ENCODE peak calls at places on chromosomes 5 and 9, in ten cellular contexts. J is H54, G is breast epithelium, N is tibial nerve, R is HCT116, E is endothelial cell of umbilical vein, S is NB4, L is A549, M is uterus, F is lower leg skin. Y is an unnamed sample.

GRCh38 chr5:163163858-163164257 is 273.5 kb upstream of the CCNG1 start:
- DNase-seq in J (no peak), F (no peak), L (no peak), N (no peak), G (no peak), R (no peak), S (no peak), M (no peak), E (no peak), Y (no peak)

GRCh38 chr5:134874831-134875655 is 872 bp downstream of the TXNDC15 start:
- DNase-seq in E (peak), G (no peak), L (peak), F (peak), N (peak), S (peak), M (peak), J (peak), R (no peak), Y (peak)

GRCh38 chr9:111036946-111037743 is 1.1 kb downstream of the LPAR1 start:
- DNase-seq in F (no peak), R (peak), J (no peak), M (no peak), N (no peak), S (no peak), G (no peak), E (no peak), L (peak), Y (no peak)

GRCh38 chr9:89021154-89021803 is 30.0 kb downstream of the S1PR3 start:
- DNase-seq in F (peak), M (peak), L (peak), E (peak), N (peak), S (peak), R (peak), J (peak), G (peak), Y (no peak)

GRCh38 chr9:120336021-120336752 is 243.8 kb downstream of the CDK5RAP2 start:
- DNase-seq in M (no peak), J (no peak), R (no peak), G (no peak), L (no peak), N (no peak), S (no peak), E (no peak), F (no peak), Y (no peak)

GRCh38 chr9:135479469-135480052 is at the start of gene PPP1R26:
- DNase-seq in J (peak), L (peak), N (no peak), E (no peak), R (no peak), G (no peak), S (no peak), M (no peak), F (no peak), Y (no peak)

GRCh38 chr5:181133610-181134231 is 2.8 kb upstream of the OR2V1 start:
- DNase-seq in M (peak), L (peak), J (peak), F (peak), R (peak), S (no peak), N (peak), G (no peak), E (peak), Y (peak)

GRCh38 chr5:39415186-39415585 is 9.6 kb downstream of the DAB2 start:
- DNase-seq in L (no peak), S (no peak), F (no peak), R (no peak), M (no peak), E (no peak), N (no peak), G (no peak), J (no peak), Y (no peak)

GRCh38 chr9:87684627-87685204 is 41.2 kb upstream of the CTSL start:
- DNase-seq in L (peak), F (no peak), J (peak), G (no peak), R (peak), S (peak), N (no peak), M (peak), E (peak), Y (peak)

GRCh38 chr5:36724429-36725332 is 118.3 kb downstream of the SLC1A3 start:
- DNase-seq in R (no peak), E (no peak), L (peak), G (no peak), J (peak), N (peak), S (peak), F (peak), M (no peak), Y (peak)

GRCh38 chr5:132459983-132460834 is 30.4 kb downstream of the IRF1 start:
- DNase-seq in F (no peak), M (no peak), E (no peak), R (no peak), S (peak), N (no peak), J (no peak), G (no peak), L (no peak), Y (peak)

DNA sequence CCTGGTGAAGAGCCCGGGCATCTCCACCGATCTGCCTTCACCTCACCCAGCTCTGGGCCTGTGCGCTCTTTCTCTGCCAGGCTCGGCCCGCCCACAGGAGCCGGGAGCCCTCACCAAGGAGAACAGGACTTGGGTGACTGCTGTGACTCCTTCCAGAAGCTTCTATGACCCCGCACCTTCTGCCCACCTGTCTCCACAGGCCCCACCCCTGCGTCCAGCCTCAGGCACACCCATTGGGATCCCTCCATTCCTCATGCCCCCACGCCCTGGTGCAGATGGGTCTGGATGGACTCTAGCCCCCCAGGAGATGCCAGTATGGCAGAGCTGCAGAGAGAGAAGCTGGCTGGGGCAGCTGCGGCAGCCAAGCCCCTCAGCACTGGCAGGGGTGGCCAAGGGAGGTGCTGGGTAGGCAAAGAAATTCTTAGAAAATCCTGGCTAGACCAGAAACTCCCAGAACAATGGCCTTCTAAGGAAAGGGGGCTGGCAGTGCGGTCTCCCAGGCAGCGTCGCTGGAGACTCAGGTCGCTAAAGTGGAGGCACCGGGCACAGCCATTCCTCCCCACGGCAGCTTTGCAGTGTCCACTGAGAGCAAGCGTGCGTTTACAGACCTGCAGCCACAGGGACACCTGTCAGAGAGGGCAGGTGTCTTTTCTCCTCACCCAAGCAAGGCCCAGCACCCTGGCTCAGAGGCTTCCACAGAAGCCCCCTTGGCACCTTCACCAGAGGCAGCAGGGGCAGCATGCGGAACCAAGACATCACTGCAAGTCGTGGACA is 17.3 kb downstream of the LPCAT1 start:
- DNase-seq in R (no peak), S (no peak), E (no peak), J (no peak), M (no peak), F (no peak), G (no peak), L (no peak), N (no peak), Y (no peak)
- TF ChIP-seq POLR2A in R (no peak), S (no peak), E (no peak), J (no peak), M (no peak), F (no peak), G (no peak), L (no peak), N (no peak), Y (no peak)

DNA sequence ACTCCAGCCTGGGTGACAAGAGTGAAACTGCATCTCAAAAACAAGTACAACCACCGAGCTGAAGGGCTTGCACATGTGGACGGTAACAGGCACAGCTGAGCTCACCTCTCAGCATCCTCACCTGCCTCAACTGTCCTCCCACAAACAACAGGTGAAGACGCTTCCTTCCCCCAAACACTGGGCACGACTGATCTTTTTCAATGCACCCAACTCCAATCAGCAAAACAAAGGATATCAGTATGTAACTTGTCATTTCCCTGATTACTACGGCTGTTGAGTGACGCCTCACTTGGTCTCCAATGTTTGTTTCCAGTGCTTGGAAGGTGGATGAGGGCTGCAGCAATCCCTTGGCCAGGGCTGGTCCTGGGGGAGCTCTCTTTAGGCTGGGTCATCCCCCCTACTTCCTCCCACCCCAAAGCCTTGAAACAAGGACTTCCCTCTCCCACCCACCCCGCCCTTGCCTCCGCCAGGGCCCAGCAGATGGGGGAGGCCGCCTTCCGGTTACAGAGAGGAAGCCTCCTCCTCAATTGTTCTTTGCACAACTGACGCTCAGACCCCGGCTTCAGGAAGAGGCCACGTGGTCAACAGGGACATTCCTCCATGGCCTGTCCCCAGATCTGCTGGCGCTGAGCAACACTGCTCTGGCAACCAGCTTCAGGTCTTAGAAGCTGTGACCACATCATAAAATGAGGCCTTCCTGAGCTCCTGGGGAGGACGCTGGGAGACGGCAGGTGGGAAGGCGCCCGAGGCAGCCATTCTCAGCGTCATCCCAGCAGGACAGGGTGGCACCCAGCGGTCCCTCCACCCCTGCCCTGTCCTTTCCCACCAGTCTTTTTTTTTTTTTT is 5.9 kb downstream of the FAM78A start:
- DNase-seq in F (peak), S (peak), E (peak), M (no peak), G (no peak), N (peak), L (no peak), J (no peak), R (no peak), Y (peak)
- TF ChIP-seq POLR2A in F (no peak), S (peak), E (no peak), M (no peak), G (no peak), N (no peak), L (no peak), J (no peak), R (no peak), Y (no peak)

DNA sequence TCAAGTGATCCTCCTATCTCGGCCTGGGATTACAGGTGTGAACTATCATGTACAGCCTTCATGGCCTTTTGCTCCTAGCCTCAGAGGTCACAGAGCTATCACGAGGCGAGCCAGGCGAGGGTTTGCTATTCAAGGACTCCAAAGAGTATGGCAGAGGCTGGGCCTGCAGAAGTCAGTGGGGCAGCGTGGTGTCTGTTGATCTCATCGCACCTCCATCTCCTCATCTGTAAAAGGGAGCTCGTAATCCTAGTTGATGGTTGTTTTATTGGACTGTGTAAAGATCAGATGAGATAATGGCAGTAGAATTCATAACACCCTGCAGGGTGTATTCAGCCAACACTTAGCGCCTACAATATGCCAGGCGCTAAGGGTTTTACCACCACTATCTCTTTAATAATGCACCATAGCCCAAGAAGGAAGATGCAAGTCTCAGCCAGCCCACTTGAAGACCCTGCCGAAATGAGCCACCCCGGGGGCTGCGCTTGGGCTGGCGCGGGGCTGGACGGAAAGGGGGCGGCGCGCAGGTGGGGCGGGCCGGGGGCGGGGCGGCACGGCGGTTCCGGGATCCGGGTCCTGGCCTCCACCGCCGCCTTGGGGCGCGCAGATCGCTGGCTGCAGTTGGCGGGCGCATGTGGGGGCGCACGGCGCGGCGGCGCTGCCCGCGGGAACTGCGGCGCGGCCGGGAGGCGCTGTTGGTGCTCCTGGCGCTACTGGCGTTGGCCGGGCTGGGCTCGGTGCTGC is at the start of gene GALNT12:
- DNase-seq in G (no peak), E (no peak), L (peak), S (peak), R (no peak), J (no peak), F (no peak), M (no peak), N (no peak), Y (no peak)
- TF ChIP-seq POLR2A in G (no peak), E (no peak), L (peak), S (no peak), R (peak), J (peak), F (no peak), M (no peak), N (no peak), Y (no peak)

GRCh38 chr5:170300361-170301013 is 2.9 kb upstream of the LCP2 start:
- DNase-seq in L (no peak), F (no peak), E (no peak), J (no peak), N (no peak), M (no peak), S (peak), R (no peak), G (no peak), Y (no peak)

GRCh38 chr5:170296935-170297588 is 515 bp downstream of the LCP2 start:
- DNase-seq in N (no peak), L (no peak), G (no peak), M (no peak), E (no peak), F (no peak), J (no peak), R (no peak), S (peak), Y (peak)

GRCh38 chr5:170296036-170296934 is 1.3 kb downstream of the LCP2 start:
- DNase-seq in R (no peak), F (no peak), L (no peak), J (no peak), G (no peak), E (no peak), N (no peak), M (no peak), S (peak), Y (peak)

GRCh38 chr5:170301149-170301548 is 3.6 kb upstream of the LCP2 start:
- DNase-seq in S (no peak), L (no peak), J (no peak), G (no peak), F (no peak), E (no peak), M (no peak), N (no peak), R (no peak), Y (no peak)

GRCh38 chr5:170297589-170298462 is at the start of gene LCP2:
- DNase-seq in J (no peak), S (peak), M (no peak), R (no peak), L (no peak), E (no peak), N (no peak), G (no peak), F (no peak), Y (no peak)
- TF ChIP-seq POLR2A in J (no peak), S (no peak), M (no peak), R (no peak), L (no peak), E (no peak), N (peak), G (no peak), F (no peak), Y (no peak)

GRCh38 chr9:137642118-137642601 is 23.4 kb downstream of the EHMT1 start:
- DNase-seq in R (no peak), J (no peak), F (no peak), N (no peak), M (no peak), G (no peak), E (no peak), S (no peak), L (no peak), Y (no peak)
- TF ChIP-seq POLR2A in R (no peak), J (no peak), F (no peak), N (no peak), M (no peak), G (no peak), E (no peak), S (no peak), L (no peak), Y (no peak)

GRCh38 chr5:143401253-143401845 is 2.1 kb downstream of the NR3C1 start:
- DNase-seq in M (no peak), N (no peak), S (no peak), E (peak), F (no peak), L (no peak), J (no peak), R (no peak), G (no peak), Y (no peak)

GRCh38 chr5:143403607-143404415 is at the start of gene NR3C1:
- DNase-seq in J (peak), M (peak), N (peak), E (peak), G (peak), S (peak), F (peak), L (peak), R (no peak), Y (peak)

GRCh38 chr5:143403357-143403606 is 204 bp downstream of the NR3C1 start:
- DNase-seq in J (no peak), M (no peak), S (no peak), E (no peak), R (no peak), N (no peak), G (no peak), L (no peak), F (no peak), Y (no peak)

GRCh38 chr5:143401846-143402463 is 1.5 kb downstream of the NR3C1 start:
- DNase-seq in G (no peak), N (no peak), R (no peak), J (no peak), E (peak), F (no peak), S (peak), M (no peak), L (peak), Y (peak)

DNA sequence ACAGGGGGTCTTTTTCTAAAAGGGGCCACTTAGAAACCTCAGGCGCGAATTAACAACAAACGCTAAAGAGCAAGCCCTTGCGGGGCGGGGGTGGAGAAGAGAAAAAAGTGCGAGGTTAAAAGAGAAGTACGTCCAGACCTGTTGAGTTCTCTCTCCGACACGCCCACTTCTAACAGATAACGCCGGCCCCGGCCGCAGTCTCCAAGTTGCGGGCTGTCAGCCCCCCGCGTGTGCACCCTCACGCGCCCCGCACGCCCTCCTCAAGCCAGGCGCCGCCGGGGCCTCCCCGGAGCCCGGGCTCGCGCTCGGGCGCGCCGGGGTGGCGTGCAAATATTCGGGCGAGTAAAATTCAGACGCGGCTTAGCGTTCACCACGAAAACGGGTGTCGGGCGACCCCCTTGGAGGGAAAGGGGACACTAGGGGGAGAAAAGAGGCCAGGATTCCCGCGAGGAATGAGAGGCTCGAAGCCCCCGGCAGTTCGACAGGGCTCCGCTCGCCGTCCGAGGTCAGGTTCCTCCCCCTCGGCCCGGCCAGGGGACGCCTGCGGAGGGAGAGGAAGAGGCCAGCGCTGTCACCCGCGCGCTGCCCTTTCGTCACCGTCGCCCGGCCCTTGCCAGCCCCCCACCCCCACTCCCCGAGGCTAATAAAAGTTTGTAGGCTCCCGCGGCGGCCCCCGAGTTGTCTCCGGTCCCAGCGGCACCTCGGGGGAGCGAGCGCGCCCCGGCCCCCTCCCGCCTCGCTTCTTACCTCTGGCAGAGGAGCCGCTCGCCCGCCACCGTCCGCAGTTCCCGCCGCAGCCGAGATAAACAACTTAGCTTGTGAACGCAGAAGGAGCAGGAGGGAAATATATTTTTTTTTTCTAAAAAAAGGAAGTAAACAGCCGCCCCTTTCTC is 776 bp downstream of the NR3C1 start:
- DNase-seq in R (no peak), N (peak), E (peak), M (peak), G (peak), L (peak), S (peak), J (no peak), F (peak), Y (peak)
- TF ChIP-seq POLR2A in R (no peak), N (no peak), E (no peak), M (no peak), G (no peak), L (no peak), S (no peak), J (peak), F (no peak), Y (peak)

DNA sequence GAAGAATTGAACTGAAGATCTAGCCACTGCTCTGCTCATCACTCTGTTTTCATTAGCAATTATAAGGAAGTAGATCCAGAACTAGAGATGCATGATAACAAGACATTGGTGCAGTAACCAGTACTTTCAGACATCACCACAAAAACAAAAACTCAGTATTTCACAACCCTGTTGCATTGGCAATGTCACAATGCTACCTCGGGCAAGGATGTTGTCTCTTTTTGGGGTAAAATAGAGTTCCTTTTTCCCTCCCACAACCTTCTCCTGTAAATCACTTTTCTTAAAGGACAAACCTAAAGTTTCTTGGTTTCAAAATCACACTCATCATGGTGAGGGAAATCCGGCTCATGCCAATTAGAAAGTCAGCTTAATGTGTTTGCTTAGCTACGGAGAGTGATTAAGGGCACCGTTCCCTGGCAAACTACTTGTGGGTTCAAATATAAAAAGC is 420.1 kb upstream of the MEF2C start:
- DNase-seq in N (no peak), M (no peak), J (no peak), E (no peak), G (no peak), R (no peak), L (no peak), S (peak), F (no peak), Y (no peak)
- TF ChIP-seq POLR2A in N (no peak), M (no peak), J (no peak), E (no peak), G (no peak), R (no peak), L (no peak), S (no peak), F (no peak), Y (no peak)

DNA sequence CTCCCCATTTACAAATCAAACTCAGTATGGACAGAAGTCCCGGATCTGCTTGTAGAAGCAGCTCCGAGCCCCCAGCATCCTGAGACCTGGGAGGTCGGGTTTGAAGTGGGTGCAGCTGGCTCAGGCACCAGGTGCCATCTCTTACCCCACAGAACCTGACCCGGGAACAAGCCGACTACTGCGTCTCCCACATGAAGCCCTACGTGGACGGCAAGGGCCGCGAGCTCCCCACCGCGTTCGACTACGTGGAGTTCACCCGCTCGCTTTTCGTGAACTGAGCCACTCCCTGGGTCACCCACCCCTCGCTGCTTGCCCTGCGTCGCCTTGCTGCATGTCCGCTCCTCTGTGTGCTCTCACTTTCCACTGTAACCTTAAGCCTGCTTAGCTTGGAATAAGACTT is 23.6 kb downstream of the DYNC2I2 start:
- DNase-seq in E (no peak), R (no peak), M (no peak), N (no peak), G (no peak), S (no peak), J (no peak), F (no peak), L (no peak), Y (no peak)
- TF ChIP-seq POLR2A in E (no peak), R (no peak), M (no peak), N (no peak), G (no peak), S (no peak), J (no peak), F (no peak), L (no peak), Y (no peak)

Y was measured in erythroblast.